ENCODE peak calls at places on chromosomes 6 and 20, in ten cellular contexts. One of them, this sample, is unnamed.

GRCh38 chr6:30896541-30896940 is 11.5 kb upstream of the GTF2H4 start:
- DNase-seq in fibroblast of pulmonary artery: no peak
- DNase-seq in stimulated activated CD8-positive, alpha-beta memory T cell treated with anti-CD3 and anti-CD28 coated beads, Interleukin-2, amount 100 ng/mL, for 48 hours: no peak
- DNase-seq in NCI-H2171 treated with DMSO at 0.1 percent for 48 hours: no peak
- DNase-seq in brain microvascular endothelial cell: no peak
- DNase-seq in IMR-90: no peak
- DNase-seq in lung: no peak
- DNase-seq in heart left ventricle: no peak
- DNase-seq in lower lobe of right lung: peak
- DNase-seq in T-helper 1 cell: no peak
- DNase-seq in this sample: no peak

GRCh38 chr6:56845027-56845426 is 109.9 kb upstream of the BEND6 start:
- DNase-seq in fibroblast of pulmonary artery: no peak
- DNase-seq in stimulated activated CD8-positive, alpha-beta memory T cell treated with anti-CD3 and anti-CD28 coated beads, Interleukin-2, amount 100 ng/mL, for 48 hours: no peak
- DNase-seq in NCI-H2171 treated with DMSO at 0.1 percent for 48 hours: no peak
- DNase-seq in brain microvascular endothelial cell: no peak
- DNase-seq in IMR-90: no peak
- DNase-seq in lung: no peak
- DNase-seq in heart left ventricle: no peak
- DNase-seq in lower lobe of right lung: no peak
- DNase-seq in T-helper 1 cell: no peak
- DNase-seq in this sample: no peak

GRCh38 chr6:165644586-165645266 is 18.3 kb downstream of the PDE10A start:
- DNase-seq in fibroblast of pulmonary artery: no peak
- DNase-seq in stimulated activated CD8-positive, alpha-beta memory T cell treated with anti-CD3 and anti-CD28 coated beads, Interleukin-2, amount 100 ng/mL, for 48 hours: no peak
- DNase-seq in NCI-H2171 treated with DMSO at 0.1 percent for 48 hours: no peak
- DNase-seq in brain microvascular endothelial cell: no peak
- DNase-seq in IMR-90: no peak
- DNase-seq in lung: no peak
- DNase-seq in heart left ventricle: no peak
- DNase-seq in lower lobe of right lung: no peak
- DNase-seq in T-helper 1 cell: no peak
- DNase-seq in this sample: no peak

GRCh38 chr20:22282696-22283095 is 301.7 kb downstream of the FOXA2 start:
- DNase-seq in fibroblast of pulmonary artery: no peak
- DNase-seq in stimulated activated CD8-positive, alpha-beta memory T cell treated with anti-CD3 and anti-CD28 coated beads, Interleukin-2, amount 100 ng/mL, for 48 hours: no peak
- DNase-seq in NCI-H2171 treated with DMSO at 0.1 percent for 48 hours: no peak
- DNase-seq in brain microvascular endothelial cell: no peak
- DNase-seq in IMR-90: no peak
- DNase-seq in lung: no peak
- DNase-seq in heart left ventricle: no peak
- DNase-seq in lower lobe of right lung: no peak
- DNase-seq in T-helper 1 cell: no peak
- DNase-seq in this sample: no peak

GRCh38 chr6:83265384-83265783 is 72.2 kb downstream of the RWDD2A start:
- DNase-seq in fibroblast of pulmonary artery: peak
- DNase-seq in stimulated activated CD8-positive, alpha-beta memory T cell treated with anti-CD3 and anti-CD28 coated beads, Interleukin-2, amount 100 ng/mL, for 48 hours: no peak
- DNase-seq in NCI-H2171 treated with DMSO at 0.1 percent for 48 hours: no peak
- DNase-seq in brain microvascular endothelial cell: peak
- DNase-seq in IMR-90: peak
- DNase-seq in lung: no peak
- DNase-seq in heart left ventricle: no peak
- DNase-seq in lower lobe of right lung: no peak
- DNase-seq in T-helper 1 cell: no peak
- DNase-seq in this sample: peak

GRCh38 chr20:33291830-33292355 is 8.9 kb downstream of the BPIFB1 start:
- DNase-seq in fibroblast of pulmonary artery: peak
- DNase-seq in stimulated activated CD8-positive, alpha-beta memory T cell treated with anti-CD3 and anti-CD28 coated beads, Interleukin-2, amount 100 ng/mL, for 48 hours: peak
- DNase-seq in NCI-H2171 treated with DMSO at 0.1 percent for 48 hours: peak
- DNase-seq in brain microvascular endothelial cell: peak
- DNase-seq in IMR-90: no peak
- DNase-seq in lung: peak
- DNase-seq in heart left ventricle: no peak
- DNase-seq in lower lobe of right lung: peak
- DNase-seq in T-helper 1 cell: peak
- DNase-seq in this sample: peak

GRCh38 chr6:7172605-7173185 is 64.9 kb downstream of the RREB1 start:
- DNase-seq in fibroblast of pulmonary artery: peak
- DNase-seq in stimulated activated CD8-positive, alpha-beta memory T cell treated with anti-CD3 and anti-CD28 coated beads, Interleukin-2, amount 100 ng/mL, for 48 hours: no peak
- DNase-seq in NCI-H2171 treated with DMSO at 0.1 percent for 48 hours: no peak
- DNase-seq in brain microvascular endothelial cell: peak
- DNase-seq in IMR-90: peak
- DNase-seq in lung: no peak
- DNase-seq in heart left ventricle: no peak
- DNase-seq in lower lobe of right lung: no peak
- DNase-seq in T-helper 1 cell: no peak
- DNase-seq in this sample: no peak

GRCh38 chr6:122610690-122611455 is 668 bp downstream of the PKIB start:
- DNase-seq in fibroblast of pulmonary artery: peak
- DNase-seq in stimulated activated CD8-positive, alpha-beta memory T cell treated with anti-CD3 and anti-CD28 coated beads, Interleukin-2, amount 100 ng/mL, for 48 hours: no peak
- DNase-seq in NCI-H2171 treated with DMSO at 0.1 percent for 48 hours: peak
- DNase-seq in brain microvascular endothelial cell: no peak
- DNase-seq in IMR-90: no peak
- DNase-seq in lung: peak
- DNase-seq in heart left ventricle: peak
- DNase-seq in lower lobe of right lung: peak
- DNase-seq in T-helper 1 cell: no peak
- DNase-seq in this sample: peak

GRCh38 chr6:165717732-165718465 is 54.9 kb upstream of the PDE10A start:
- DNase-seq in fibroblast of pulmonary artery: peak
- DNase-seq in stimulated activated CD8-positive, alpha-beta memory T cell treated with anti-CD3 and anti-CD28 coated beads, Interleukin-2, amount 100 ng/mL, for 48 hours: no peak
- DNase-seq in NCI-H2171 treated with DMSO at 0.1 percent for 48 hours: no peak
- DNase-seq in brain microvascular endothelial cell: peak
- DNase-seq in IMR-90: peak
- DNase-seq in lung: no peak
- DNase-seq in heart left ventricle: no peak
- DNase-seq in lower lobe of right lung: no peak
- DNase-seq in T-helper 1 cell: no peak
- DNase-seq in this sample: no peak

GRCh38 chr6:158020811-158021210 is 39.1 kb downstream of the SYNJ2 start:
- DNase-seq in fibroblast of pulmonary artery: no peak
- DNase-seq in stimulated activated CD8-positive, alpha-beta memory T cell treated with anti-CD3 and anti-CD28 coated beads, Interleukin-2, amount 100 ng/mL, for 48 hours: no peak
- DNase-seq in NCI-H2171 treated with DMSO at 0.1 percent for 48 hours: no peak
- DNase-seq in brain microvascular endothelial cell: no peak
- DNase-seq in IMR-90: no peak
- DNase-seq in lung: no peak
- DNase-seq in heart left ventricle: no peak
- DNase-seq in lower lobe of right lung: no peak
- DNase-seq in T-helper 1 cell: no peak
- DNase-seq in this sample: no peak

GRCh38 chr20:48129319-48129973 is 344.2 kb upstream of the SULF2 start:
- DNase-seq in fibroblast of pulmonary artery: peak
- DNase-seq in stimulated activated CD8-positive, alpha-beta memory T cell treated with anti-CD3 and anti-CD28 coated beads, Interleukin-2, amount 100 ng/mL, for 48 hours: no peak
- DNase-seq in NCI-H2171 treated with DMSO at 0.1 percent for 48 hours: no peak
- DNase-seq in brain microvascular endothelial cell: no peak
- DNase-seq in IMR-90: no peak
- DNase-seq in lung: no peak
- DNase-seq in heart left ventricle: no peak
- DNase-seq in lower lobe of right lung: no peak
- DNase-seq in T-helper 1 cell: no peak
- DNase-seq in this sample: no peak

GRCh38 chr20:10925767-10926166 is 252.0 kb upstream of the JAG1 start:
- DNase-seq in fibroblast of pulmonary artery: peak
- DNase-seq in stimulated activated CD8-positive, alpha-beta memory T cell treated with anti-CD3 and anti-CD28 coated beads, Interleukin-2, amount 100 ng/mL, for 48 hours: no peak
- DNase-seq in NCI-H2171 treated with DMSO at 0.1 percent for 48 hours: no peak
- DNase-seq in brain microvascular endothelial cell: peak
- DNase-seq in IMR-90: peak
- DNase-seq in lung: no peak
- DNase-seq in heart left ventricle: no peak
- DNase-seq in lower lobe of right lung: no peak
- DNase-seq in T-helper 1 cell: no peak
- DNase-seq in this sample: peak

GRCh38 chr20:17304785-17305184 is 77.9 kb downstream of the PCSK2 start:
- DNase-seq in fibroblast of pulmonary artery: no peak
- DNase-seq in stimulated activated CD8-positive, alpha-beta memory T cell treated with anti-CD3 and anti-CD28 coated beads, Interleukin-2, amount 100 ng/mL, for 48 hours: no peak
- DNase-seq in NCI-H2171 treated with DMSO at 0.1 percent for 48 hours: peak
- DNase-seq in brain microvascular endothelial cell: no peak
- DNase-seq in IMR-90: no peak
- DNase-seq in lung: no peak
- DNase-seq in heart left ventricle: no peak
- DNase-seq in lower lobe of right lung: no peak
- DNase-seq in T-helper 1 cell: no peak
- DNase-seq in this sample: no peak

GRCh38 chr6:6683964-6684363 is 95.4 kb downstream of the LY86 start:
- DNase-seq in fibroblast of pulmonary artery: no peak
- DNase-seq in stimulated activated CD8-positive, alpha-beta memory T cell treated with anti-CD3 and anti-CD28 coated beads, Interleukin-2, amount 100 ng/mL, for 48 hours: no peak
- DNase-seq in NCI-H2171 treated with DMSO at 0.1 percent for 48 hours: no peak
- DNase-seq in brain microvascular endothelial cell: no peak
- DNase-seq in IMR-90: no peak
- DNase-seq in lung: no peak
- DNase-seq in heart left ventricle: no peak
- DNase-seq in lower lobe of right lung: no peak
- DNase-seq in T-helper 1 cell: no peak
- DNase-seq in this sample: no peak

GRCh38 chr20:17172826-17173420 is 53.9 kb upstream of the PCSK2 start:
- DNase-seq in fibroblast of pulmonary artery: no peak
- DNase-seq in stimulated activated CD8-positive, alpha-beta memory T cell treated with anti-CD3 and anti-CD28 coated beads, Interleukin-2, amount 100 ng/mL, for 48 hours: no peak
- DNase-seq in NCI-H2171 treated with DMSO at 0.1 percent for 48 hours: peak
- DNase-seq in brain microvascular endothelial cell: no peak
- DNase-seq in IMR-90: no peak
- DNase-seq in lung: no peak
- DNase-seq in heart left ventricle: no peak
- DNase-seq in lower lobe of right lung: no peak
- DNase-seq in T-helper 1 cell: no peak
- DNase-seq in this sample: no peak

GRCh38 chr6:134317471-134318131 is at the start of gene SGK1:
- DNase-seq in fibroblast of pulmonary artery: peak
- DNase-seq in stimulated activated CD8-positive, alpha-beta memory T cell treated with anti-CD3 and anti-CD28 coated beads, Interleukin-2, amount 100 ng/mL, for 48 hours: no peak
- DNase-seq in NCI-H2171 treated with DMSO at 0.1 percent for 48 hours: peak
- DNase-seq in brain microvascular endothelial cell: peak
- DNase-seq in IMR-90: peak
- DNase-seq in lung: no peak
- DNase-seq in heart left ventricle: peak
- DNase-seq in lower lobe of right lung: no peak
- DNase-seq in T-helper 1 cell: peak
- DNase-seq in this sample: peak

GRCh38 chr6:84764332-84765049 is at the start of gene TBX18:
- DNase-seq in fibroblast of pulmonary artery: peak
- DNase-seq in stimulated activated CD8-positive, alpha-beta memory T cell treated with anti-CD3 and anti-CD28 coated beads, Interleukin-2, amount 100 ng/mL, for 48 hours: no peak
- DNase-seq in NCI-H2171 treated with DMSO at 0.1 percent for 48 hours: peak
- DNase-seq in brain microvascular endothelial cell: peak
- DNase-seq in IMR-90: peak
- DNase-seq in lung: no peak
- DNase-seq in heart left ventricle: peak
- DNase-seq in lower lobe of right lung: peak
- DNase-seq in T-helper 1 cell: no peak
- DNase-seq in this sample: peak

GRCh38 chr6:37243816-37244370 is 13.7 kb upstream of the TBC1D22B start:
- DNase-seq in fibroblast of pulmonary artery: no peak
- DNase-seq in stimulated activated CD8-positive, alpha-beta memory T cell treated with anti-CD3 and anti-CD28 coated beads, Interleukin-2, amount 100 ng/mL, for 48 hours: no peak
- DNase-seq in NCI-H2171 treated with DMSO at 0.1 percent for 48 hours: no peak
- DNase-seq in brain microvascular endothelial cell: no peak
- DNase-seq in IMR-90: no peak
- DNase-seq in lung: no peak
- DNase-seq in heart left ventricle: no peak
- DNase-seq in lower lobe of right lung: no peak
- DNase-seq in T-helper 1 cell: no peak
- DNase-seq in this sample: no peak

GRCh38 chr6:161128680-161129196 is 137.2 kb downstream of the MAP3K4 start:
- DNase-seq in fibroblast of pulmonary artery: peak
- DNase-seq in stimulated activated CD8-positive, alpha-beta memory T cell treated with anti-CD3 and anti-CD28 coated beads, Interleukin-2, amount 100 ng/mL, for 48 hours: peak
- DNase-seq in NCI-H2171 treated with DMSO at 0.1 percent for 48 hours: no peak
- DNase-seq in brain microvascular endothelial cell: peak
- DNase-seq in IMR-90: peak
- DNase-seq in lung: no peak
- DNase-seq in heart left ventricle: no peak
- DNase-seq in lower lobe of right lung: no peak
- DNase-seq in T-helper 1 cell: no peak
- DNase-seq in this sample: peak

GRCh38 chr6:170438861-170439260 is 114.2 kb downstream of the PSMB1 start:
- DNase-seq in fibroblast of pulmonary artery: no peak
- DNase-seq in stimulated activated CD8-positive, alpha-beta memory T cell treated with anti-CD3 and anti-CD28 coated beads, Interleukin-2, amount 100 ng/mL, for 48 hours: no peak
- DNase-seq in NCI-H2171 treated with DMSO at 0.1 percent for 48 hours: no peak
- DNase-seq in brain microvascular endothelial cell: no peak
- DNase-seq in IMR-90: no peak
- DNase-seq in lung: no peak
- DNase-seq in heart left ventricle: no peak
- DNase-seq in lower lobe of right lung: no peak
- DNase-seq in T-helper 1 cell: no peak
- DNase-seq in this sample: no peak

GRCh38 chr6:165552248-165552736 is 110.7 kb downstream of the PDE10A start:
- DNase-seq in fibroblast of pulmonary artery: no peak
- DNase-seq in stimulated activated CD8-positive, alpha-beta memory T cell treated with anti-CD3 and anti-CD28 coated beads, Interleukin-2, amount 100 ng/mL, for 48 hours: no peak
- DNase-seq in NCI-H2171 treated with DMSO at 0.1 percent for 48 hours: no peak
- DNase-seq in brain microvascular endothelial cell: no peak
- DNase-seq in IMR-90: no peak
- DNase-seq in lung: no peak
- DNase-seq in heart left ventricle: no peak
- DNase-seq in lower lobe of right lung: no peak
- DNase-seq in T-helper 1 cell: no peak
- DNase-seq in this sample: no peak

GRCh38 chr6:170371588-170371987 is 65.0 kb downstream of the FAM120B start:
- DNase-seq in fibroblast of pulmonary artery: no peak
- DNase-seq in stimulated activated CD8-positive, alpha-beta memory T cell treated with anti-CD3 and anti-CD28 coated beads, Interleukin-2, amount 100 ng/mL, for 48 hours: no peak
- DNase-seq in NCI-H2171 treated with DMSO at 0.1 percent for 48 hours: no peak
- DNase-seq in brain microvascular endothelial cell: no peak
- DNase-seq in IMR-90: peak
- DNase-seq in lung: no peak
- DNase-seq in heart left ventricle: peak
- DNase-seq in lower lobe of right lung: no peak
- DNase-seq in T-helper 1 cell: no peak
- DNase-seq in this sample: no peak

GRCh38 chr6:88562737-88563625 is 396.8 kb upstream of the CNR1 start:
- DNase-seq in fibroblast of pulmonary artery: no peak
- DNase-seq in stimulated activated CD8-positive, alpha-beta memory T cell treated with anti-CD3 and anti-CD28 coated beads, Interleukin-2, amount 100 ng/mL, for 48 hours: no peak
- DNase-seq in NCI-H2171 treated with DMSO at 0.1 percent for 48 hours: no peak
- DNase-seq in brain microvascular endothelial cell: no peak
- DNase-seq in IMR-90: no peak
- DNase-seq in lung: no peak
- DNase-seq in heart left ventricle: no peak
- DNase-seq in lower lobe of right lung: no peak
- DNase-seq in T-helper 1 cell: no peak
- DNase-seq in this sample: no peak

GRCh38 chr6:1612902-1613301 is 3.2 kb downstream of the FOXC1 start:
- DNase-seq in fibroblast of pulmonary artery: peak
- DNase-seq in stimulated activated CD8-positive, alpha-beta memory T cell treated with anti-CD3 and anti-CD28 coated beads, Interleukin-2, amount 100 ng/mL, for 48 hours: no peak
- DNase-seq in NCI-H2171 treated with DMSO at 0.1 percent for 48 hours: no peak
- DNase-seq in brain microvascular endothelial cell: peak
- DNase-seq in IMR-90: peak
- DNase-seq in lung: no peak
- DNase-seq in heart left ventricle: no peak
- DNase-seq in lower lobe of right lung: no peak
- DNase-seq in T-helper 1 cell: no peak
- DNase-seq in this sample: peak

GRCh38 chr20:61939691-61940360 is 125.9 kb downstream of the TAF4 start:
- DNase-seq in fibroblast of pulmonary artery: no peak
- DNase-seq in stimulated activated CD8-positive, alpha-beta memory T cell treated with anti-CD3 and anti-CD28 coated beads, Interleukin-2, amount 100 ng/mL, for 48 hours: no peak
- DNase-seq in NCI-H2171 treated with DMSO at 0.1 percent for 48 hours: no peak
- DNase-seq in brain microvascular endothelial cell: no peak
- DNase-seq in IMR-90: no peak
- DNase-seq in lung: no peak
- DNase-seq in heart left ventricle: no peak
- DNase-seq in lower lobe of right lung: peak
- DNase-seq in T-helper 1 cell: no peak
- DNase-seq in this sample: no peak

GRCh38 chr20:11919571-11919970 is 1.9 kb downstream of the BTBD3 start:
- DNase-seq in fibroblast of pulmonary artery: no peak
- DNase-seq in stimulated activated CD8-positive, alpha-beta memory T cell treated with anti-CD3 and anti-CD28 coated beads, Interleukin-2, amount 100 ng/mL, for 48 hours: no peak
- DNase-seq in NCI-H2171 treated with DMSO at 0.1 percent for 48 hours: peak
- DNase-seq in brain microvascular endothelial cell: no peak
- DNase-seq in IMR-90: no peak
- DNase-seq in lung: no peak
- DNase-seq in heart left ventricle: no peak
- DNase-seq in lower lobe of right lung: no peak
- DNase-seq in T-helper 1 cell: no peak
- DNase-seq in this sample: no peak

GRCh38 chr6:85670573-85670972 is 27.9 kb upstream of the SYNCRIP start:
- DNase-seq in fibroblast of pulmonary artery: peak
- DNase-seq in stimulated activated CD8-positive, alpha-beta memory T cell treated with anti-CD3 and anti-CD28 coated beads, Interleukin-2, amount 100 ng/mL, for 48 hours: no peak
- DNase-seq in NCI-H2171 treated with DMSO at 0.1 percent for 48 hours: no peak
- DNase-seq in brain microvascular endothelial cell: peak
- DNase-seq in IMR-90: peak
- DNase-seq in lung: no peak
- DNase-seq in heart left ventricle: no peak
- DNase-seq in lower lobe of right lung: no peak
- DNase-seq in T-helper 1 cell: no peak
- DNase-seq in this sample: peak

GRCh38 chr6:105136433-105137350 is 43.1 kb downstream of the POPDC3 start:
- DNase-seq in fibroblast of pulmonary artery: peak
- DNase-seq in stimulated activated CD8-positive, alpha-beta memory T cell treated with anti-CD3 and anti-CD28 coated beads, Interleukin-2, amount 100 ng/mL, for 48 hours: no peak
- DNase-seq in NCI-H2171 treated with DMSO at 0.1 percent for 48 hours: peak
- DNase-seq in brain microvascular endothelial cell: peak
- DNase-seq in IMR-90: peak
- DNase-seq in lung: peak
- DNase-seq in heart left ventricle: peak
- DNase-seq in lower lobe of right lung: peak
- DNase-seq in T-helper 1 cell: no peak
- DNase-seq in this sample: peak